ENCODE peak calls at places on chromosomes 3 and 15, in ten cellular contexts. W is astrocyte of the spinal cord, V is AG09309, O is cardiac fibroblast, Q is hepatocyte, H is AG04450, L is right lobe of liver, R is fibroblast of lung, F is choroid plexus epithelial cell, N is colonic mucosa. B is an unnamed sample.

GRCh38 chr3:46350262-46350565 is 3.7 kb upstream of the CCR2 start:
- DNase-seq in W (no peak), V (no peak), O (no peak), Q (no peak), H (no peak), L (no peak), R (no peak), F (no peak), N (no peak), B (no peak)

GRCh38 chr3:129123314-129124060 is 1.9 kb upstream of the RAB43 start:
- DNase-seq in W (no peak), V (no peak), O (no peak), Q (peak; percentile 45), H (no peak), L (no peak), R (peak; percentile 65), F (no peak), N (peak; percentile 66), B (peak; percentile 90)

GRCh38 chr3:64224826-64225606 is at the start of gene PRICKLE2:
- DNase-seq in W (peak; percentile 91), V (peak; percentile 78), O (peak; percentile 91), Q (peak; percentile 56), H (peak; percentile 60), L (peak; percentile 60), R (peak; percentile 90), F (peak; percentile 94), N (peak; percentile 61), B (peak; percentile 95)

GRCh38 chr15:71687902-71688508 is 122.3 kb upstream of the NR2E3 start:
- DNase-seq in W (peak; percentile 71), V (no peak), O (no peak), Q (no peak), H (no peak), L (no peak), R (peak; percentile 79), F (peak; percentile 73), N (no peak), B (peak; percentile 84)

GRCh38 chr15:68553994-68554715 is 24.6 kb upstream of the CORO2B start:
- DNase-seq in W (peak; percentile 62), V (no peak), O (peak; percentile 75), Q (peak; percentile 86), H (peak; percentile 18), L (no peak), R (peak; percentile 72), F (peak; percentile 77), N (peak; percentile 77), B (peak; percentile 69)

GRCh38 chr3:32502089-32502943 is at the start of gene CMTM6:
- DNase-seq in W (peak; percentile 79), V (no peak), O (peak; percentile 83), Q (peak; percentile 92), H (peak; percentile 49), L (peak; percentile 89), R (peak; percentile 76), F (peak; percentile 86), N (peak; percentile 83), B (peak; percentile 86)

GRCh38 chr3:56878046-56878445 is 76.3 kb upstream of the ARHGEF3 start:
- DNase-seq in W (peak; percentile 45), V (no peak), O (peak; percentile 62), Q (no peak), H (no peak), L (no peak), R (no peak), F (peak; percentile 28), N (no peak), B (no peak)

GRCh38 chr15:64943512-64944225 is 32.0 kb downstream of the ANKDD1A start:
- DNase-seq in W (no peak), V (no peak), O (no peak), Q (no peak), H (no peak), L (no peak), R (no peak), F (no peak), N (no peak), B (no peak)

GRCh38 chr3:52236424-52236886 is 2.5 kb downstream of the TWF2 start:
- DNase-seq in W (no peak), V (no peak), O (no peak), Q (no peak), H (no peak), L (no peak), R (no peak), F (no peak), N (no peak), B (no peak)

GRCh38 chr3:80252113-80252512 is 484.3 kb upstream of the ROBO1 start:
- DNase-seq in W (no peak), V (no peak), O (no peak), Q (no peak), H (no peak), L (no peak), R (no peak), F (no peak), N (no peak), B (no peak)

GRCh38 chr3:16801698-16802097 is 83.1 kb upstream of the PLCL2 start:
- DNase-seq in W (no peak), V (peak; percentile 21), O (peak; percentile 14), Q (no peak), H (no peak), L (no peak), R (no peak), F (no peak), N (no peak), B (peak; percentile 69)

DNA sequence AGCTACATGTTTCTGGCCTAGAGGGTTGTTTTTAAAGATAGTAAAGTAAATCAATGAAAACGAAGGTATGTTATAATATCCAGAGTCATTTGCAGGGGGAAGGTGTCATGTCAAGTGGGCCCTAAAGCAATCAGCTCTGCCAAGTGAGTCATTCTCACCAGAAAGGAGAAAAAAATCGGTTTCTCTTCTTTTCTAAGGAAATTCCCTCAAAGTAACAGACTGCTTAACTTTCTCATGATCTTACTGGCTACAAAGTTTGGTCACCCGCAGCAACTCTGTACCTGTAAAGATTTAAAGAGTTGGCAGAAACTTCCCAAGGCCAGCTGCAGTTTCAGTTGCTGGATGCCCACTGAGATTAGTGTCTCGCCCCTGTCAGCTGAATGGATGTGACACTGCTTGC is 5.5 kb upstream of the FSIP1 start:
- DNase-seq in W (peak; percentile 41), V (no peak), O (peak; percentile 44), Q (no peak), H (no peak), L (no peak), R (peak; percentile 54), F (peak; percentile 68), N (no peak), B (peak; percentile 44)
- H3K4me3 ChIP-seq in W (no peak overlapping the region), V (no peak overlapping the region), O (no peak overlapping the region), Q (no peak overlapping the region), H (no peak overlapping the region), L (no peak overlapping the region), R (no peak overlapping the region), F (no peak overlapping the region), N (no peak overlapping the region), B (no peak overlapping the region)

DNA sequence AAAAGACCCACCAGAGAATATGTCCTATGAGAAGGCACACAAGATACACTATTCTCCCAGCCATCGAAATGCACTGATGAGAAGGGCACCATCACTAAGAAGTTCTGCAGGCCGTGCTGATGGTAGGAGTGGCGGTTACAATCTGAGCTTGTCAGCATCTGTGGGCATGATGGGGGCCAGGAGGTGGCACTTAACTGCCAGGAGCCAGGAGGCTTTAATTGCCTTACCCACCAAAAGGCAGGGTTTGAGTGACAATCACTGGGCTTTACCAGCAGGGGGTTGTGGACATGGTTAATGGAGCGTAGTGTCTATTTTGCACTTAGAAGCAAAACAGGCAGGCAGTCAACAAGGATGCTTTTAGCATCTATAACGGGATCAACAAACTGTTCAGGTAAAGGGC is 16.0 kb upstream of the SQOR start:
- DNase-seq in W (no peak), V (no peak), O (no peak), Q (no peak), H (no peak), L (no peak), R (no peak), F (no peak), N (no peak), B (no peak)
- TF ChIP-seq CTCF in W (no peak), V (no peak), O (no peak), Q (no peak), H (no peak), L (no peak), R (no peak), F (no peak), N (no peak), B (no peak)

DNA sequence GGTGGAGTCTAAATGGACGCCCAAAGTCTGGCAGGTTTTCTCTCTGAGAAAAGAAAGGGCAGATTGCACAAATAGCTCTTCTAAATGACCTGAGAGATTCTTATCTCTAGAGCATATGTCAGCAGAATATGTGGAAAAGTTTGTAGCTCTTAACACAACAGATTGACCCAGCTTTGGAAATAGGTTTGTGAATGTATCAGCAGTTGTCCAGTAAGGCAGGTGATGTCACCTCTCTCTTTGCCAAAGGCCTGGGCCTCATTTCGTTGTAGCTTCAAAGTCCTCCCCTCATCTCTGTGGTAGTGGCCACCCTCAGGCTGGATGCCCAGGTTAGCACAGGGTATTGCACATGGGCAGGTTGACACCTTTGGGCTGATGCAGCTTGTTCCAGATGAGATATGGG is 36.0 kb downstream of the PDIA5 start:
- DNase-seq in W (no peak), V (no peak), O (no peak), Q (peak; percentile 31), H (no peak), L (peak; percentile 92), R (no peak), F (no peak), N (no peak), B (no peak)
- H3K4me3 ChIP-seq in W (no peak overlapping the region), V (no peak overlapping the region), O (no peak overlapping the region), Q (no peak overlapping the region), H (no peak overlapping the region), L (no peak overlapping the region), R (no peak overlapping the region), F (no peak overlapping the region), N (no peak overlapping the region), B (no peak overlapping the region)

DNA sequence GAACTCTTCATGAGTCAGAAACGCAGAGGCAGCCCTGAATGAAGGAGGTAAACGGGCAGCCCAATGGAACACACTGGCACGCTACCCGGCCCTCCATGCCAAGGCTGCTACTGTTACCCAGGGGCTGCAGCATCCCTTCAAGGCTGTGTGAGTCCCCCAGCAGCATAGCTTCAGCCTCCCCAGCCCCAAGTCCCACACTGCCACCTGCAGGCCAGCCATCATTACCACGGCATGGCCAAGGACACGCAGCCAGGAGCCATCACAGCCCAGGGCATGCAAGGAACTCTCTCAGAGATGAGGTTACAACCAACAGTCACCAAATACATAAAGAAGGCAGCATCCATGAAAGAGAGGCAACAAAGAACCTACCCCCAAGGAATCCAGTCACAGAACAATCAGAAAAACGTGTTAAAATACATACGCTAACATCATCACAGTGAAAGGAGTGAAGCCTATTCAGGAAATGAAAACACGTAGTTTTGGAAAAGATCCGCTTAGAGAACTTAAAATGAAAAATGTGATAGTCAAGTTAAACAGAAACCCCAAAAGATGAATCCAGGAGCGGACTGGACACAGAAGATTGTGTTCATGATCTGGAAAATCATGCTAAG is 22.4 kb downstream of the PLA2G4F start:
- DNase-seq in W (no peak), V (no peak), O (peak; percentile 47), Q (peak; percentile 42), H (no peak), L (peak; percentile 69), R (peak; percentile 12), F (peak; percentile 63), N (peak; percentile 78), B (peak; percentile 21)
- TF ChIP-seq CTCF in W (peak; percentile 73), V (peak; percentile 68), O (peak; percentile 81), Q (peak; percentile 40), H (peak; percentile 63), L (peak; percentile 25), R (peak; percentile 64), F (peak; percentile 87), N (peak; percentile 72), B (peak; percentile 69)

B was measured in fibroblast of villous mesenchyme.